ENCODE peak calls at places on chromosomes 1 and 21, in six cellular contexts. N is HL-60; A is activated CD4-positive, alpha-beta T cell treated with anti-CD3 and anti-CD28 coated beads, Interleukin-2, amount 10 ng/mL, durations not matched to agents 7 days and 5 days; I is CD4-positive, alpha-beta memory T cell; B is NCI-H1694 treated with DMSO at 0.1 percent for 48 hours; W is activated T-helper 1 cell treated with anti-CD3 and anti-CD28 coated beads, Interleukin-12 subunit alpha, Interleukin-12 subunit beta, Interleukin-2, Interleukin-4 antibody, amounts not matched to agents 30 ng/mL and 10 ng/mL and 1 ng/mL, durations not matched to agents 14 hours and 24 hours and 36 hours. Z is an unnamed sample.

GRCh38 chr21:45182958-45183357 is 104.7 kb downstream of the POFUT2 start:
- DNase-seq in N (no peak), W (no peak), I (no peak), A (no peak), B (no peak), Z (no peak)

GRCh38 chr1:198601936-198602889 is 36.6 kb upstream of the PTPRC start:
- DNase-seq in A (no peak), N (peak; percentile 25), W (no peak), B (no peak), I (no peak), Z (peak; percentile 57)

GRCh38 chr1:227886503-227886961 is 61.2 kb downstream of the WNT9A start:
- DNase-seq in N (no peak), A (no peak), W (no peak), I (no peak), B (no peak), Z (no peak)

GRCh38 chr1:116951175-116951935 is 41.6 kb downstream of the PTGFRN start:
- DNase-seq in N (no peak), B (no peak), I (no peak), A (no peak), W (no peak), Z (no peak)

GRCh38 chr1:201401700-201402099 is 2.6 kb upstream of the LAD1 start:
- DNase-seq in I (no peak), A (no peak), W (no peak), N (no peak), B (no peak), Z (no peak)

GRCh38 chr1:231971397-231972233 is 345.0 kb downstream of the DISC1 start:
- DNase-seq in I (no peak), A (no peak), W (no peak), N (no peak), B (no peak), Z (no peak)

GRCh38 chr1:106964505-106964904 is 92.0 kb upstream of the PRMT6 start:
- DNase-seq in W (no peak), B (no peak), I (no peak), A (no peak), N (no peak), Z (no peak)

GRCh38 chr1:159978107-159978398 is 24.0 kb upstream of the SLAMF9 start:
- DNase-seq in B (no peak), A (no peak), N (no peak), W (no peak), I (no peak), Z (no peak)

GRCh38 chr21:28632718-28633408 is 359.8 kb downstream of the LTN1 start:
- DNase-seq in I (no peak), N (no peak), W (no peak), B (no peak), A (no peak), Z (no peak)

Z was measured in AG04449.